ENCODE peak calls at places on chromosomes 4 and X, in six cellular contexts. B is K562, L is H1, E is GM12878, I is GM12892, J is HepG2. P is an unnamed sample.

GRCh38 chrX:13533726-13534125 is 35.7 kb upstream of the EGFL6 start:
- DNase-seq in E (no peak), J (no peak), I (no peak), B (no peak), L (no peak), P (no peak)

GRCh38 chr4:86831262-86832090 is 17.7 kb downstream of the SLC10A6 start:
- DNase-seq in L (no peak), E (no peak), J (peak; percentile 1), B (no peak), I (no peak), P (no peak)

GRCh38 chr4:52841707-52842456 is 20.2 kb upstream of the RASL11B start:
- DNase-seq in E (no peak), L (no peak), I (no peak), J (no peak), B (no peak), P (no peak)

GRCh38 chr4:144754562-144755410 is 108.8 kb downstream of the HHIP start:
- DNase-seq in J (no peak), B (no peak), I (no peak), E (no peak), L (no peak), P (peak; percentile 1)

GRCh38 chr4:59759082-59759825 is 1440.9 kb upstream of the ADGRL3 start:
- DNase-seq in B (no peak), E (no peak), J (no peak), I (no peak), L (no peak), P (no peak)

GRCh38 chr4:185730387-185730786 is 81.6 kb downstream of the SORBS2 start:
- DNase-seq in I (no peak), E (no peak), B (peak; percentile 10), J (no peak), L (no peak), P (no peak)

GRCh38 chr4:156781852-156782251 is 189.7 kb downstream of the PDGFC start:
- DNase-seq in L (no peak), I (no peak), E (no peak), J (no peak), B (no peak), P (no peak)

GRCh38 chr4:127463883-127464282 is 168.9 kb upstream of the INTU start:
- DNase-seq in J (no peak), B (no peak), I (no peak), L (no peak), E (no peak), P (no peak)

GRCh38 chrX:2451456-2452316 is 49.1 kb downstream of the DHRSX start:
- DNase-seq in E (no peak), J (no peak), B (peak; percentile 45), I (no peak), L (no peak), P (no peak)

GRCh38 chr4:37976991-37977470 is 16.8 kb downstream of the PTTG2 start:
- DNase-seq in J (peak; percentile 65), E (no peak), L (peak; percentile 67), B (peak; percentile 84), I (peak; percentile 77), P (peak; percentile 75)

GRCh38 chr4:92175250-92175649 is 128.5 kb upstream of the GRID2 start:
- DNase-seq in J (no peak), E (no peak), B (no peak), L (peak; percentile 7), I (no peak), P (no peak)

GRCh38 chrX:154652311-154653047 is 900 bp downstream of the CTAG2 start:
- DNase-seq in I (no peak), J (no peak), L (no peak), E (no peak), B (no peak), P (no peak)

GRCh38 chr4:17812801-17813200 is 2.0 kb downstream of the NCAPG start:
- DNase-seq in J (no peak), B (no peak), E (no peak), I (no peak), L (no peak), P (no peak)

GRCh38 chr4:52947691-52948397 is 85.7 kb downstream of the RASL11B start:
- DNase-seq in L (no peak), J (no peak), I (no peak), E (no peak), B (no peak), P (no peak)

GRCh38 chr4:15996773-15997172 is 33.8 kb upstream of the FGFBP2 start:
- DNase-seq in L (no peak), J (no peak), B (no peak), E (no peak), I (no peak), P (no peak)

GRCh38 chrX:80354966-80355465 is 65.2 kb upstream of the TENT5D start:
- DNase-seq in J (no peak), B (no peak), E (no peak), I (no peak), L (no peak), P (no peak)

GRCh38 chrX:17161991-17162390 is 213.0 kb upstream of the NHS start:
- DNase-seq in J (no peak), B (no peak), L (no peak), E (no peak), I (no peak), P (no peak)

GRCh38 chrX:22220941-22221340 is 51.8 kb upstream of the CBLL2 start:
- DNase-seq in B (no peak), J (no peak), L (no peak), E (no peak), I (no peak), P (no peak)

GRCh38 chrX:48697182-48697727 is 721 bp downstream of the SUV39H1 start:
- DNase-seq in E (no peak), J (no peak), L (no peak), I (no peak), B (no peak), P (no peak)

GRCh38 chrX:103404225-103405008 is 28.1 kb downstream of the BEX3 start:
- DNase-seq in I (no peak), J (peak; percentile 60), L (peak; percentile 29), B (peak; percentile 61), E (peak; percentile 33), P (peak; percentile 2)

GRCh38 chrX:154717824-154718223 is 33.1 kb downstream of the GAB3 start:
- DNase-seq in E (no peak), B (peak; percentile 83), J (no peak), I (no peak), L (no peak), P (no peak)

GRCh38 chr4:173494013-173494970 is 35.7 kb downstream of the HAND2 start:
- DNase-seq in E (peak; percentile 27), B (peak; percentile 62), J (peak; percentile 66), L (peak; percentile 64), I (no peak), P (no peak)

GRCh38 chr4:141502755-141503154 is 133.6 kb upstream of the IL15 start:
- DNase-seq in E (no peak), J (no peak), I (no peak), B (no peak), L (no peak), P (no peak)

GRCh38 chrX:107454302-107454701 is 4.8 kb downstream of the FRMPD3 start:
- DNase-seq in J (no peak), E (no peak), I (no peak), L (no peak), B (no peak), P (no peak)

DNA sequence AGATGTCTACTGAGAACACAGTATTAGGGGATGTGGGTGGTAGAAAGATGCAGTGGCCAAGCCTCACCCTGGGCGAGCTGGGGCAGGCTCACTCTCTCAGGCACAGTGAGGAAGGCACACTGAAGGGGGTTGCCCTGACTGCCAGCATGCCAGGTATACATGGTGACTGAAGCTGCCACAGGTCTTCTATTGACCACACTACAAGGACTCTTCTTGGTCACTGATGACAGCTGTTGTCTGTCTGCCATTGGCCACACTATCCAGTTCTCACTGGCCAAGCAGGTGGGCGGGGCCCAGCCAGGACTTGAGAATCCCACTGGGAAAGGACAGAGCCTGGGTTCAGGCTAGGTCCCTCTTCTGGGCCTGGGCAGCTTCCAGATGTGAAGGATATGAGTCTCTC is 39.7 kb upstream of the TBC1D14 start:
- DNase-seq in E (no peak), L (no peak), B (no peak), I (no peak), J (no peak), P (no peak)
- TF ChIP-seq TAF1 in E (no peak), L (no peak), B (no peak), I (no peak), J (no peak), P (no peak)

GRCh38 chr4:151012836-151013235 is 2.2 kb downstream of the LRBA start:
- DNase-seq in I (no peak), L (no peak), E (no peak), B (no peak), J (no peak), P (no peak)

GRCh38 chr4:151013491-151013890 is 1.6 kb downstream of the LRBA start:
- DNase-seq in B (no peak), I (no peak), L (no peak), J (no peak), E (no peak), P (no peak)

GRCh38 chr4:151013944-151014343 is 1.1 kb downstream of the LRBA start:
- DNase-seq in E (no peak), I (no peak), J (no peak), B (no peak), L (no peak), P (no peak)

GRCh38 chr4:151014521-151015457 is at the start of gene LRBA:
- DNase-seq in I (peak; percentile 60), B (peak; percentile 89), E (peak; percentile 57), J (peak; percentile 82), L (peak; percentile 77), P (peak; percentile 46)

DNA sequence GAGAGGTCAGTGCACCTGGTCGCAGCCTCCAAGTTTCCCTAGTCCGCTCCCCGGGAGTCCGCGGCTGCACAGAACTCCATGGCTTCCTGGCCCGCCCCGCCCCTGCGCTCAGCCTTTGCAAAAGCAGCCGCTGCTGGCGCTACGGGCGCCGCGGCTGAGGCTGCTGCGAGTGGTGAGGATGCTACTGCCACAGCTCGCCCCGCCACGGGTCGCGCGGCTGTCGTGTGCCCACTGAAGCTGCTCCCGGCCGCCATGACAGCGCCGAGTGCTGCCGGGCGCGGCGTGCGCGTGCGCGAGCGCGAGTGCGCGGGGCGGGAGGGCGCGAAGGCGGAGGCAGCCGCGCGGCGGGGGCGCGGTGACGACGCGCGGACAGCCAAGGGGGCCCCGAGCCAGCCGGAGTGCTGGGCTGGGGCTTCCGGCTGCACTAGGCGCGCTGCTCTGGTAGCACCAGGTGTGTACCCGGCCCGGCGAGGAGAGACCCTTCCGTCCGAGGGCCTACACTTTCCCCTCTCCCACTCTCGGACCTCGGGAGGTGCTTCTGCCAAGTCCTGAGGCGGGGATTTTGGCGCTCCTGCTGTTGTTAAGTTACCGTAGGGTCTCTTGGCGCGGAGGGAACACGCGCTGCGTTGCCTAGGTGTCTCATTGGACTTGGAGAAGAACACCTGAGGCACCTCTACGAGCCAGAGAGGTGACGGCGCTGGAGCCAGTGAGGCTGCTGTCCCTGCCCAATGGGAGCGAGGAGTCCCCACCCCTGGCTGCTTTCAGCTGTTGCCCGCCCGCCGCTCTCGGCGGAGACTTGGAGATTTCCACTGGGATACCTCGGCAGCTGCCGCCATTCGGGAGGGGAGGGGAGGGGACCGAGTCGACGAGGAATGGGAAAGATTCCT is 617 bp upstream of the LRBA start:
- DNase-seq in J (peak; percentile 64), I (peak; percentile 71), L (peak; percentile 73), E (no peak), B (peak; percentile 87), P (peak; percentile 67)
- TF ChIP-seq POLR2A in J (peak; percentile 91), I (peak; percentile 93), L (peak; percentile 93), E (peak; percentile 96), B (peak; percentile 96), P (peak; percentile 91)

GRCh38 chr4:79227896-79228295 is 98.0 kb downstream of the NAA11 start:
- DNase-seq in B (no peak), L (no peak), I (no peak), E (no peak), J (no peak), P (no peak)
- TF ChIP-seq TAF1 in B (no peak), L (no peak), I (no peak), E (no peak), J (no peak), P (no peak)

GRCh38 chr4:98928505-98929340 is at the start of gene EIF4E:
- DNase-seq in E (peak; percentile 96), J (peak; percentile 98), L (peak; percentile 96), I (peak; percentile 77), B (peak; percentile 97), P (peak; percentile 71)
- TF ChIP-seq POLR2A in E (peak; percentile 91), J (peak; percentile 67), L (peak; percentile 59), I (peak; percentile 78), B (peak; percentile 92), P (peak; percentile 71)